ENCODE peak calls at places on chromosomes 12 and 14, in five cellular contexts. U, D, T, A and Z are unnamed samples.

GRCh38 chr14:58808828-58809227 is 171.1 kb downstream of the DACT1 start:
- DNase-seq in U (no peak), D (no peak), T (no peak), A (no peak), Z (no peak)

GRCh38 chr12:44459569-44459968 is 416.5 kb downstream of the NELL2 start:
- DNase-seq in U (no peak), D (no peak), T (no peak), A (no peak), Z (no peak)

GRCh38 chr12:132354982-132355680 is 25.7 kb upstream of the GALNT9 start:
- DNase-seq in U (no peak), D (no peak), T (peak; percentile 11), A (no peak), Z (no peak)

GRCh38 chr12:123478762-123479161 is 20.8 kb downstream of the SNRNP35 start:
- DNase-seq in U (peak; percentile 88), D (peak; percentile 40), T (no peak), A (no peak), Z (no peak)

GRCh38 chr14:75318353-75318752 is 39.7 kb downstream of the FOS start:
- DNase-seq in U (no peak), D (no peak), T (no peak), A (no peak), Z (no peak)

GRCh38 chr14:33839193-33840076 is 111.4 kb downstream of the EGLN3 start:
- DNase-seq in U (peak; percentile 47), D (peak; percentile 41), T (peak; percentile 35), A (peak; percentile 37), Z (no peak)

GRCh38 chr12:85005615-85006014 is 30.5 kb downstream of the TSPAN19 start:
- DNase-seq in U (no peak), D (no peak), T (no peak), A (no peak), Z (no peak)

GRCh38 chr14:105323663-105324062 is 9.1 kb downstream of the PACS2 start:
- DNase-seq in U (no peak), D (no peak), T (no peak), A (no peak), Z (no peak)

GRCh38 chr14:70722418-70722817 is 80.7 kb downstream of the TTC9 start:
- DNase-seq in U (no peak), D (no peak), T (no peak), A (no peak), Z (no peak)

GRCh38 chr12:1760566-1761382 is 59.6 kb upstream of the LRTM2 start:
- DNase-seq in U (no peak), D (peak; percentile 45), T (no peak), A (no peak), Z (no peak)

GRCh38 chr12:102917026-102917787 is at the start of gene PAH:
- DNase-seq in U (no peak), D (no peak), T (peak; percentile 69), A (no peak), Z (no peak)

GRCh38 chr14:77204457-77204796 is 22.8 kb downstream of the TMEM63C start:
- DNase-seq in U (no peak), D (no peak), T (no peak), A (no peak), Z (no peak)

GRCh38 chr12:33187409-33187808 is 252.2 kb downstream of the SYT10 start:
- DNase-seq in U (no peak), D (no peak), T (no peak), A (no peak), Z (no peak)

GRCh38 chr12:62361048-62361447 is 100.8 kb downstream of the USP15 start:
- DNase-seq in U (no peak), D (peak; percentile 21), T (no peak), A (no peak), Z (no peak)

GRCh38 chr12:42484996-42485395 is 104.5 kb downstream of the PRICKLE1 start:
- DNase-seq in U (no peak), D (peak; percentile 36), T (no peak), A (no peak), Z (no peak)

GRCh38 chr12:111093428-111094142 is 173.2 kb upstream of the MYL2 start:
- DNase-seq in U (no peak), D (no peak), T (no peak), A (peak; percentile 15), Z (no peak)

GRCh38 chr14:92792885-92793284 is 1.2 kb upstream of the GOLGA5 start:
- DNase-seq in U (no peak), D (peak; percentile 20), T (no peak), A (no peak), Z (no peak)

GRCh38 chr12:114687269-114687605 is 3.3 kb upstream of the TBX3 start:
- DNase-seq in U (no peak), D (no peak), T (no peak), A (no peak), Z (no peak)
- H3K27me3 ChIP-seq in U (peaks cover 99% of the 10 kb centered on the region), D (no peaks in the 10 kb centered on the region), T (peaks cover 62% of the 10 kb centered on the region), A (peaks cover 89% of the 10 kb centered on the region), Z (peaks cover 29% of the 10 kb centered on the region)

GRCh38 chr14:65922166-65922565 is 509.6 kb downstream of the FUT8 start:
- DNase-seq in U (no peak), D (no peak), T (no peak), A (no peak), Z (no peak)
- H3K27me3 ChIP-seq in U (peaks cover 2% of the 10 kb centered on the region), D (no peaks in the 10 kb centered on the region), T (no peaks in the 10 kb centered on the region), A (no peaks in the 10 kb centered on the region), Z (no peaks in the 10 kb centered on the region)

GRCh38 chr12:116146386-116146785 is 131.1 kb downstream of the MED13L start:
- DNase-seq in U (no peak), D (no peak), T (no peak), A (no peak), Z (no peak)
- H3K27me3 ChIP-seq in U (no peaks in the 10 kb centered on the region), D (no peaks in the 10 kb centered on the region), T (no peaks in the 10 kb centered on the region), A (no peaks in the 10 kb centered on the region), Z (no peaks in the 10 kb centered on the region)

GRCh38 chr12:114412825-114413749 is 7.1 kb upstream of the TBX5 start:
- DNase-seq in U (no peak), D (no peak), T (no peak), A (no peak), Z (no peak)

GRCh38 chr12:114408881-114409795 is 3.2 kb upstream of the TBX5 start:
- DNase-seq in U (no peak), D (no peak), T (no peak), A (no peak), Z (no peak)

GRCh38 chr12:114412307-114412706 is 6.4 kb upstream of the TBX5 start:
- DNase-seq in U (no peak), D (no peak), T (no peak), A (no peak), Z (no peak)

GRCh38 chr12:114409796-114410520 is 4.0 kb upstream of the TBX5 start:
- DNase-seq in U (no peak), D (no peak), T (no peak), A (no peak), Z (no peak)

DNA sequence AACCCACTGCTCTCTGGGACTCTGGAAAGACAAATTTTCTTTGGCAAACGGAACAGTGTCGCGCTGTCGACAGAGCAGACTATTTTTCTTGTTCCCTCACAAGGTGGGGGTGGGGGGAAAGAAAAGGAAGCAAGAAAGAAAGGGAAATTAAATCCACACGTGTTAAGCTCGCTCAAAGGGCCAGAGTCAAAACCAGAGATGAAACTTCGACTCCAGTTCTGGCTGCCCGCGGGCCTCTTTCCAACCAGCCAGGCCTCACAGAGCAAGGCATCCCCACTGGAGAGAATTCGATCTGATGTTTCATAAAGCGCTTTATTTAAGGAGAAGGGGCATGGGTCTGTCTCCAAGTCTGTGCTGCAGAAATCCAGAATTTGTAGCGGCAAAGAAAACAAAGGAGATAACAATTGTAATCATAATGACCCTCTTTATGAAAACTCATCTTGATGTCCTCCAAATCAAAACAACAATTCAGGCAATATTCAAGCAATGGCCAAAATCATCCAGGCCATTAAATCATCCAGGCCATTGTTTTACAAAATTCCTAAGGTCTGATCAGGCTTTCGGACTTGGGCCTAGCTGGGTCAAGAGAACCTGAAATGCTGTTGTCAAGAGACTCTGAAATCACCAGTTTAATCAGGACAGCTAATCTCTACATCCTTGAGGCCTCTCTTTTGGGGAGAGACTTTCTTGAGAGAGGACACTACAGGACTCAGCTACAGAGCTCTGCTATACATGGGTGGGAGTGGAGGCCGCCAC is 5.3 kb upstream of the TBX5 start:
- DNase-seq in U (no peak), D (no peak), T (no peak), A (no peak), Z (no peak)
- H3K27me3 ChIP-seq in U (peaks cover 100% of the 10 kb centered on the region), D (no peaks in the 10 kb centered on the region), T (peaks cover 50% of the 10 kb centered on the region), A (peaks cover 95% of the 10 kb centered on the region), Z (peaks cover 9% of the 10 kb centered on the region)

DNA sequence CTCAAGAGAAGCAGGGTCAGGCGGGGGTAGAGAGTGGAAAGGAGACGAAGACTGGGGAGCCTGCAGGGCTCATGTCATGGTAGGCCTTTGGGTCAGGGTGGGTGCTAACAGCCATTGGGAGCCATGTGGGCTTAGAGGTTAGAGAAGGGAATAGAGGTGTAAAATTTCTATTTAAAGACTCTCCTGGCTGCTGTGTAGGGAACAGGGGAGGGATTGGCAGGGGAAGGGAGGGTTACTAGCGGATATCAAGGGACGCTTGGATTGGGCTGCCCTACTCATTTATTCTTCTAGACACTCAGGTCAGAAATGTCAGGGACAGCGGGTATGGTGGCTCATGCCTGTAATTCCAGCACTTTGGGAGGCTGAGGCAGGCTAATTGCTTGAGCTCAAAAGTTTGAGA is 18.2 kb downstream of the WSCD2 start:
- DNase-seq in U (no peak), D (no peak), T (no peak), A (no peak), Z (no peak)
- H3K27me3 ChIP-seq in U (no peaks in the 10 kb centered on the region), D (no peaks in the 10 kb centered on the region), T (no peaks in the 10 kb centered on the region), A (no peaks in the 10 kb centered on the region), Z (no peaks in the 10 kb centered on the region)

GRCh38 chr12:106907846-106908245 is 47.9 kb upstream of the TMEM263 start:
- DNase-seq in U (no peak), D (no peak), T (no peak), A (no peak), Z (no peak)
- H3K27me3 ChIP-seq in U (peaks cover 6% of the 10 kb centered on the region), D (no peaks in the 10 kb centered on the region), T (no peaks in the 10 kb centered on the region), A (peaks cover 13% of the 10 kb centered on the region), Z (no peaks in the 10 kb centered on the region)

GRCh38 chr12:47901285-47902093 is 3.3 kb downstream of the VDR start:
- DNase-seq in U (no peak), D (no peak), T (no peak), A (no peak), Z (no peak)

GRCh38 chr12:47900480-47901129 is 4.2 kb downstream of the VDR start:
- DNase-seq in U (no peak), D (peak; percentile 12), T (peak; percentile 27), A (no peak), Z (no peak)

GRCh38 chr12:47899466-47899865 is 5.3 kb downstream of the VDR start:
- DNase-seq in U (no peak), D (no peak), T (no peak), A (no peak), Z (no peak)

GRCh38 chr12:47902131-47902639 is 2.6 kb downstream of the VDR start:
- DNase-seq in U (no peak), D (no peak), T (no peak), A (no peak), Z (no peak)

GRCh38 chr12:47900101-47900479 is 4.7 kb downstream of the VDR start:
- DNase-seq in U (no peak), D (no peak), T (no peak), A (no peak), Z (no peak)
- H3K27me3 ChIP-seq in U (peaks cover 65% of the 10 kb centered on the region), D (no peaks in the 10 kb centered on the region), T (no peaks in the 10 kb centered on the region), A (no peaks in the 10 kb centered on the region), Z (no peaks in the 10 kb centered on the region)

DNA sequence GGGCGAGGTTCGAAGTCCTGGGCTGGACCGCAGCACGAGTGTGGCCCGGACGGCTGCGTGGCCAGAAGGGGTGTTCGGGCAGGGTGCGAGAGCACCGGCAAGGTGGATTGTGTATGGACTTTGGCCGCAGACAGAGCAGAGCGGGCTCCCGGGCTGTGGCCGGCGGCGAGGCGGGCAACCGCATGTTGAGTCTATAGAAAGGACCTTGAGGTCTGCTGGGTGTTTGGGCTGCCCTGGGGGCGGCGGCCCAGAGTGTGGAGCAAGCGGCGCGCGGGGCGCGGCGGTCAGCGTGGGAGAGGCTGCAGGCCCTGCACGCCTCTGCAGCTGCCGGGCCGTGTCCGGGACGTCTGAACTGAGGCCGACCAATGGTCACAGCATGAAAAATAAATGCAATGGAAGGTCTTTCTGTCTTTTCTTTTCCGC is 5.7 kb upstream of the HOXC9 start:
- DNase-seq in U (no peak), D (no peak), T (no peak), A (no peak), Z (no peak)
- H3K27me3 ChIP-seq in U (peaks cover 100% of the 10 kb centered on the region), D (peaks cover 89% of the 10 kb centered on the region), T (peaks cover 82% of the 10 kb centered on the region), A (peaks cover 100% of the 10 kb centered on the region), Z (peaks cover 94% of the 10 kb centered on the region)